ENCODE peak calls at places on chromosome 4, in four cellular contexts. F is A673, H is PC-3, Q is ovary. N is an unnamed sample. For H3K4me1, the result is how much of the 10 kb centered on the place peaks cover.

GRCh38 chr4:80454561-80454960 is 119.0 kb downstream of the CFAP299 start:
- DNase-seq in F (no peak), Q (no peak), H (peak), N (no peak)

GRCh38 chr4:2932561-2932950 is 30.6 kb downstream of the NOP14 start:
- DNase-seq in F (no peak), H (no peak), Q (peak), N (peak)

GRCh38 chr4:89754531-89754930 is 82.4 kb downstream of the SNCA start:
- DNase-seq in Q (no peak), F (no peak), H (no peak), N (no peak)

GRCh38 chr4:122658818-122659295 is 38.0 kb upstream of the IL21 start:
- DNase-seq in H (no peak), F (no peak), Q (no peak), N (no peak)

GRCh38 chr4:30719363-30720020 is 677 bp upstream of the PCDH7 start:
- DNase-seq in Q (peak), H (peak), F (peak), N (no peak)

GRCh38 chr4:181835348-181835747 is 407.9 kb upstream of the TENM3 start:
- DNase-seq in H (no peak), Q (no peak), F (no peak), N (no peak)

GRCh38 chr4:177483271-177483670 is 41.0 kb upstream of the AGA start:
- DNase-seq in F (no peak), Q (no peak), H (no peak), N (no peak)

GRCh38 chr4:84503495-84504437 is 4.7 kb upstream of the NKX6-1 start:
- DNase-seq in H (peak), Q (no peak), F (peak), N (no peak)

GRCh38 chr4:149638073-149638472 is 177.6 kb downstream of the IQCM start:
- DNase-seq in H (peak), Q (no peak), F (no peak), N (no peak)

GRCh38 chr4:38128478-38129451 is 168.6 kb downstream of the PTTG2 start:
- DNase-seq in H (peak), Q (no peak), F (no peak), N (no peak)

GRCh38 chr4:86720508-86721068 is 126.5 kb downstream of the PTPN13 start:
- DNase-seq in H (peak), Q (no peak), F (peak), N (no peak)

GRCh38 chr4:186400676-186401075 is 134.7 kb downstream of the F11 start:
- DNase-seq in F (peak), Q (no peak), H (no peak), N (no peak)

GRCh38 chr4:173374588-173374987 is 3.8 kb downstream of the SAP30 start:
- DNase-seq in Q (no peak), F (no peak), H (no peak), N (no peak)

GRCh38 chr4:173370130-173370476 is 651 bp upstream of the SAP30 start:
- DNase-seq in Q (peak), F (no peak), H (no peak), N (peak)

GRCh38 chr4:173370477-173371291 is at the start of gene SAP30:
- DNase-seq in Q (peak), F (peak), H (peak), N (peak)

GRCh38 chr4:173367946-173368345 is 2.8 kb upstream of the SAP30 start:
- DNase-seq in H (peak), Q (no peak), F (peak), N (no peak)

GRCh38 chr4:173371292-173372192 is 788 bp downstream of the SAP30 start:
- DNase-seq in H (peak), Q (peak), F (peak), N (peak)
- H3K4me3 ChIP-seq in H (peak), Q (peak), F (peak), N (peak)

GRCh38 chr4:6714954-6715353 is 1.0 kb upstream of the BLOC1S4 start:
- DNase-seq in F (no peak), H (no peak), Q (no peak), N (no peak)

GRCh38 chr4:6705638-6706037 is 4.0 kb downstream of the MRFAP1L1 start:
- DNase-seq in Q (no peak), F (no peak), H (no peak), N (no peak)

GRCh38 chr4:6710282-6710681 is 617 bp upstream of the MRFAP1L1 start:
- DNase-seq in Q (no peak), F (no peak), H (no peak), N (no peak)

GRCh38 chr4:6706173-6706572 is 3.5 kb downstream of the MRFAP1L1 start:
- DNase-seq in Q (no peak), F (no peak), H (no peak), N (no peak)

DNA sequence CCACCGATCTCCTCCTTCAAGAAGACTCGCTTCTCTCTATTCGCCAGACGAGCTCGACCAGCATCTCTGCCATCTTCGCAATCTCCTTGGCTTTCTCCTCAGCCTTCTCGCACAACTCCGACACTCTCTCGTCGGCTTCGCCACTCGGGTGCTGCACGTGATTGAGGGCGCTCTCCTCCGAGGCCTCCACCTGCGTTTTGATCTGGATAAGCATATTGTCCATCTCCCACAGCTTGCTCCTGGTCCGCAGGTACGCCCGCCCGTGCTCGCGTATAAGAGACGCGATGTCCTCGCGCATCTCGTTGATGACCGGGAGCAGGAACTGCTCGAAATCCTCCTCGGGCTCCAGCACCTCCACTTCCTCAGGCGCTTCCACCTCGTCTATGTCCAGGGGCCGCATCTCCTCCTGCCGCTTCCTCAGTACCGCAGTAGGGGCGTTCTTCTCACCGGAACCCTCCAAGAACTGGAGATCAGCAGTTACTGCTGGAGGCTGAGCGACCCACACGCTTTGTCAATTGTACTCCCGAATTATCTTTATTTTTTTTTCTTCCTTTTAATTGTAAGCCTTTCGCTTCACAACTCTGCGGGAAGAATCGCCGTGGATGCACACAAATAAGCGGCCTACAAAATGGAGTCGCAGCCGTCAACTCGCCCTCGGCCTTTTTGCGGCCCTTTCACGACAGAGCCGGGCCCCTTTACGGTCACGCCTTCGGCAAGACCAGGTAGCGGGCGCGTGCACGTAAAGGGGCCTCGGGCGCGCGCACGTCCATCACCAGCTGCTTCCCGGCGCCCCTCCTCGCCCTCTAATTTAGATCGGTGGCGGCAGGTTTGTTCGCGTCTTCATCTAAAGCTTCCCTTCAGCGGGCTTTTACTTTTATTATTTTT is at the start of gene MRFAP1L1:
- DNase-seq in H (peak), F (peak), Q (peak), N (peak)
- TF ChIP-seq CTCF in H (no peak), F (no peak), Q (no peak), N (peak)

DNA sequence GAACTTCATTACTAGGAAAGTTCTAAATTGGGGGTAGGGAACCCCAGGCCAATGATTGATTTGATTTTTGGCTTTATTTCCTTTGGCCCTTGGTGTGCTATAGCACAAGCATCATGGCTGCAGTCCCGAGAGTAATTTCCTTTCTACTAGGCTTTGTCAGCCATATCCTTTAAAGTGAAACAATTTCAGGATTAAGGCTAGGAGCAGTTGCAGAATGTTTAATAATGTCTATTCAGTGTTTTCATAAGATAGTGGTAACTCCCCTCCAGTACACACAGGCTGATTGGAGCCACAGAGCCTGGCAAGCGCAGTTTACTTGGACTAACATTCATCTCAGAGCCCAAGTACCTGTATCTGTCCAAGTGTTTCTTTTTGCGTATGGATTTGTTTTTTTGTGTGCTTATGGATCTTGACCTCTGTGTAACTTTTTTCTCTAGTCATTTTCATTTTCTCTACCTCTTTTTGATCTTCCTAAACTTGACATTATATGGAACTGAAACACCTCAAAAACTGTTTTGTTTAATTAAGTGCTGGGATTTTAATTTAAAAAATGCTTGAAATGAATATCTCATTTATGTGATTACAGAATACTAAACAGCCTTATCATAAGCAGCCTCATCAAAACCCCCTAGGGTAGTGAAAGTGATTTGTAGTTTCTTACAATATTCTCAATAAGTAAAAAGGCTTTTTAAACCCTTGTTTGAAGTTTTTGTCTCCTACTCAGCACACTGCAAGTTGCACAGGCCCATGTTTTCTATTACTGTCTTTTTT is 7.5 kb downstream of the STIM2 start:
- DNase-seq in H (no peak), Q (peak), F (peak), N (no peak)
- H3K4me1 ChIP-seq in H (under half), Q (under half), F (half or more), N (under half)

DNA sequence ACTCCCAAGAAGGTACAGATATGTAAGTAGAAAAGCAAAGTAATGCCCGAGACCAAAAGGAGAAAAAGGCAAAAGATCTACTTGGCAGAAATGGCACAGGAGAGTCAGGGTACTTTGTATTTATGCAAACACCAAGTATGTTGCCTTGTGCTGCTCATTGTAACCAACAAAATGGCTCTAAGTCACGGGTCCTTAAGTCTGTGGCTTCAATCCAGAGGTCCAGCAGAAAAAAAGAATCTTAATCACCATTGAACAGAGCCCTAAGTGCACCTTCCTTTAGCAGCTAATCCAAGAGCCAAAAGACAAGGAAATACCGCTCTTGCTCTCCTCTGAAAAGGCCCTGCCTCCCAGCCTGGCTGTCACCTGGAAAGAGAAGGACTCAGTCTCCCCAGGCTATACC is 324.9 kb upstream of the PPARGC1A start:
- DNase-seq in F (no peak), Q (no peak), H (no peak), N (no peak)
- H3K4me3 ChIP-seq in F (no peak), Q (no peak), H (no peak), N (no peak)

GRCh38 chr4:162457071-162457865 is 293.5 kb upstream of the FSTL5 start:
- DNase-seq in Q (no peak), F (no peak), H (peak), N (no peak)
- TF ChIP-seq CTCF in Q (no peak), F (no peak), H (no peak), N (no peak)

GRCh38 chr4:82744284-82744963 is 54.2 kb downstream of the SCD5 start:
- DNase-seq in Q (no peak), H (peak), F (peak), N (no peak)
- H3K4me1 ChIP-seq in Q (under half), H (under half), F (under half), N (under half)

GRCh38 chr4:112516401-112517066 is 554 bp upstream of the NEUROG2 start:
- DNase-seq in H (no peak), Q (no peak), F (no peak), N (no peak)

GRCh38 chr4:112516076-112516385 is at the start of gene NEUROG2:
- DNase-seq in H (no peak), F (no peak), Q (no peak), N (no peak)

GRCh38 chr4:112514449-112515277 is 1.3 kb downstream of the NEUROG2 start:
- DNase-seq in Q (no peak), F (peak), H (no peak), N (no peak)

GRCh38 chr4:112515278-112516075 is 503 bp downstream of the NEUROG2 start:
- DNase-seq in H (peak), F (peak), Q (no peak), N (no peak)

DNA sequence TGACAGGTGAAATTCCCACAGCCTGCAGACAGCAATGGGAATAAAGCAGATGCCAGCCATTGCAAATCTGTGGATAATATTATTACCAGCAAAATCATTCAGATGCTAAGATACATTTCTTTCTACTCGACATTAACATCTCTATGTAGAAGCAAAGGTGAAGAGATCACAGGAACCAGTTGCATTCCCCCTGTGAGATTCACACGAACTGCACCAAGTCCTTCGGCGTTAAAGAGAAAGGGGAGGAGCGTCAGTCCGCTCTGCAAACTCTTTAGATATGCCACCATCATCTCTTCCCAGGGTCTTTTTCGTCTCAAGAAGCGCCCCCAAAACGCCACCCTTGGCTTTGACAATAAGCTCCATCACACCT is 1.9 kb downstream of the NEUROG2 start:
- DNase-seq in F (no peak), H (no peak), Q (no peak), N (no peak)
- H3K4me3 ChIP-seq in F (peak), H (peak), Q (no peak), N (no peak)

GRCh38 chr4:147678796-147679549 is 5.0 kb downstream of the PRMT9 start:
- DNase-seq in H (peak), Q (no peak), F (peak), N (no peak)
- TF ChIP-seq CTCF in H (peak), Q (no peak), F (no peak), N (no peak)

DNA sequence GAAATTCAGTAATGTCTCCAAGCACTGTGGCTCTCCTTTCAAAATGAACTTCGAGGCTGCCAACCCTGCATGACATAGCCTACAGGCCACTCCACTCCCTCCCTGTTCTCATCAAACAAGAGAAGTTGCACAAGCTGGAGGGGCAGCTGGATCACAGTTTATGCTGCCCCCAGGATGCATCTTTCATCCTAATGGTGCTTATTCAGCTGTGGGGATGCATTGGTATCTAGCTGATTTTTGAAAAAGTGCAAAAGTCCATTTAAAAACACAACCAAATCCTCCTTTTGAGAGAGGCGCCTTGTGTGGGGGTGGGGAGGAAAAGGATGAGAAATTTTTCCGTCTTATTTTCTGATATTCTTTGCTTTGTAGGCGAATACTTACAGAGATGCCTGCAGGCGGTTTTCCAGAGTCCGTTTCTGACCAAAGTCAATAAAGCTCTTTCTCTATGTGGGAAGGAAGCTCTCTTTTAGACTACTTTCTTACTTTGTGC is 276.4 kb upstream of the BOD1L1 start:
- DNase-seq in H (no peak), Q (no peak), F (no peak), N (no peak)
- H3K4me1 ChIP-seq in H (half or more), Q (under half), F (under half), N (under half)